ENCODE peak calls at places on chromosomes 12 and 14, in ten cellular contexts. E, H, U, S, I, V, L, O, A and K are unnamed samples.

GRCh38 chr12:119804011-119804641 is 73.0 kb downstream of the CIT start:
- DNase-seq in H (peak; percentile 71), S (peak; percentile 78), O (peak; percentile 51), E (no peak), V (peak; percentile 11), L (no peak), A (no peak), I (peak; percentile 73), U (peak; percentile 61), K (peak; percentile 25)

GRCh38 chr12:50066402-50066801 is 9.0 kb downstream of the ASIC1 start:
- DNase-seq in V (no peak), I (no peak), L (no peak), O (peak; percentile 67), U (no peak), S (peak; percentile 90), E (peak; percentile 32), H (no peak), A (no peak), K (no peak)

GRCh38 chr12:13093191-13093849 is 10.1 kb downstream of the GSG1 start:
- DNase-seq in V (no peak), H (no peak), O (no peak), A (no peak), L (no peak), S (peak; percentile 62), U (peak; percentile 36), E (no peak), I (no peak), K (no peak)

GRCh38 chr12:42819801-42820200 is 230.3 kb upstream of the PRICKLE1 start:
- DNase-seq in U (no peak), S (no peak), E (no peak), O (no peak), H (no peak), L (no peak), A (no peak), V (no peak), I (no peak), K (no peak)

GRCh38 chr14:92625213-92625612 is 111.6 kb downstream of the RIN3 start:
- DNase-seq in E (no peak), L (peak; percentile 66), I (no peak), V (peak; percentile 34), U (peak; percentile 61), A (no peak), O (no peak), H (peak; percentile 64), S (peak; percentile 96), K (no peak)

GRCh38 chr12:12784911-12785814 is at the start of gene APOLD1:
- DNase-seq in E (no peak), A (no peak), O (no peak), S (no peak), V (peak; percentile 33), H (no peak), U (no peak), I (peak; percentile 17), L (peak; percentile 76), K (no peak)

GRCh38 chr12:15423629-15424028 is 101.3 kb downstream of the PTPRO start:
- DNase-seq in S (no peak), I (no peak), H (no peak), L (no peak), O (no peak), U (no peak), V (no peak), A (no peak), E (no peak), K (no peak)

GRCh38 chr14:73238262-73238852 is 1.1 kb downstream of the PAPLN start:
- DNase-seq in E (no peak), O (peak; percentile 63), U (peak; percentile 88), L (no peak), I (no peak), S (peak; percentile 73), H (peak; percentile 38), A (no peak), V (no peak), K (no peak)

DNA sequence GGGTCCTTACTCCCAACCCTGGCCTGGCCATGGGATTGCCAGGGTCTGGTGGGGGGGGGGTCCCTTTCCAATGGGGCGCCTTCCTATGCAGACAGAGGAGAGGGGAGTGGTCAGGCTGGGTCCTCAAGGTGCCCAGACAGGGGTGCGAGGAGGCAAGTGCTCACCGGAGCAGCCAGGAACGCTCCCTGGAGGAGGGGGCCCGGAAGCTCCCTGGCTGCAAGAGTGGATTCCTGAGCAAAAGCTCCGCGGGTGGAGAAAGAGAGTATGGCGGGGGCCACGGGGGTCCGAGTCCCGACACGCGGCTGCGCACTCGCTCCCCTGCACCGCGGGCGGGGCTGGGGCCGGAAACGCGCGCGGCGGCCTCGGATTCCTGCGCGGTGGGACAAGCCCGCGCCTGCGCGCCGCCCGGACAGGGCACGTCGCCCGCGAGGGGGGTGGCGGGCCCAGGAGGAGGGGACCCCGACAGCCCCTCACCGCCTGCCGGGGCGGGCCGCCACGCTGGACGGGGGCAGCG is 27.7 kb upstream of the GPR132 start:
- DNase-seq in S (peak; percentile 58), A (peak; percentile 76), V (no peak), O (no peak), H (peak; percentile 77), I (peak; percentile 71), U (peak; percentile 79), L (peak; percentile 61), E (peak; percentile 76), K (no peak)
- TF ChIP-seq POLR2A in S (no peak), A (no peak), V (no peak), O (no peak), H (peak; percentile 33), I (no peak), U (no peak), L (peak; percentile 42), E (no peak), K (no peak)

GRCh38 chr12:11651377-11651776 is 1.9 kb downstream of the ETV6 start:
- DNase-seq in A (no peak), E (no peak), V (no peak), L (no peak), S (no peak), U (no peak), O (peak; percentile 33), H (no peak), I (no peak), K (peak; percentile 29)

GRCh38 chr12:11650279-11650696 is 814 bp downstream of the ETV6 start:
- DNase-seq in A (no peak), O (peak; percentile 74), V (no peak), E (peak; percentile 58), S (no peak), U (no peak), H (no peak), L (peak; percentile 47), I (peak; percentile 41), K (no peak)

GRCh38 chr12:11648514-11649412 is 711 bp upstream of the ETV6 start:
- DNase-seq in O (peak; percentile 97), U (peak; percentile 89), H (peak; percentile 82), A (no peak), L (peak; percentile 76), V (peak; percentile 72), S (peak; percentile 82), I (peak; percentile 75), E (peak; percentile 71), K (peak; percentile 77)

GRCh38 chr12:11650697-11651281 is 1.3 kb downstream of the ETV6 start:
- DNase-seq in I (no peak), E (peak; percentile 15), H (peak; percentile 7), O (peak; percentile 78), V (no peak), S (peak; percentile 37), U (no peak), L (no peak), A (no peak), K (peak; percentile 56)

DNA sequence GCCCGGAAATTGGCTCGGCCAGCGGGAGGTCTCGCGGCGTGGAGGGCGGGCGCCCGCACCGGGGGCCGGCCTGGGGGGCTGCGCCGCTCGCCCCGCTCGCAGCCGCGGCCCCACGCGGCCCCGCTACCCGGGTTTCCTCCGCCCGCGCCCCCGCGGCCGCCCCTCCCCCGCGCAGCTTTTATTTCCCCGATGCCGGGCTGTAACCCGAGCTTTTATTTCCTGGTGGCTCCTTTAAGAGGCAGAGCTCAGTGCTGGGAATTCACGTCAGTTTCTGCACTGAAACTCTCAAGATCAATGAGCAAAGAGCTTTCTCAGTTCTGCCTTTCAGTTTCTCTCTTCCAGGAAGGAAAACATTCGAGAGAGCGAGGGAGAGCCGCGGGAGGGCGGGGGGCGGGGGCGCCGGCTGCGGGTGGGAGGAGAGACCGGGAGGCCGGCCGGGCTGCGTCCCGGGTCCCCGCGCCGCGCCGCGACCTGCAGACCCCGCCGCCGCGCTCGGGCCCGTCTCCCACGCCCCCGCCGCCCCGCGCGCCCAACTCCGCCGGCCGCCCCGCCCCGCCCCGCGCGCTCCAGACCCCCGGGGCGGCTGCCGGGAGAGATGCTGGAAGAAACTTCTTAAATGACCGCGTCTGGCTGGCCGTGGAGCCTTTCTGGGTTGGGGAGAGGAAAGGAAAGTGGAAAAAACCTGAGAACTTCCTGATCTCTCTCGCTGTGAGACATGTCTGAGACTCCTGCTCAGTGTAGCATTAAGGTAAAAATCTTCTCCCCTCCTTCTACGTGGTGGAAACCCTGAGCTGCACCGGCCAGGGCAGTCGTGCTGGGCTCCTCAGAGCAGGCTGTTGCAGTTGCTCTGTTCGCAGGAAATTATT is at the start of gene ETV6:
- DNase-seq in I (peak; percentile 80), V (peak; percentile 74), E (peak; percentile 81), H (peak; percentile 73), O (peak; percentile 89), A (no peak), S (peak; percentile 93), U (peak; percentile 80), L (peak; percentile 78), K (peak; percentile 65)
- TF ChIP-seq POLR2A in I (peak; percentile 55), V (no peak), E (peak; percentile 30), H (no peak), O (peak; percentile 17), A (no peak), S (peak; percentile 60), U (no peak), L (peak; percentile 26), K (no peak)

DNA sequence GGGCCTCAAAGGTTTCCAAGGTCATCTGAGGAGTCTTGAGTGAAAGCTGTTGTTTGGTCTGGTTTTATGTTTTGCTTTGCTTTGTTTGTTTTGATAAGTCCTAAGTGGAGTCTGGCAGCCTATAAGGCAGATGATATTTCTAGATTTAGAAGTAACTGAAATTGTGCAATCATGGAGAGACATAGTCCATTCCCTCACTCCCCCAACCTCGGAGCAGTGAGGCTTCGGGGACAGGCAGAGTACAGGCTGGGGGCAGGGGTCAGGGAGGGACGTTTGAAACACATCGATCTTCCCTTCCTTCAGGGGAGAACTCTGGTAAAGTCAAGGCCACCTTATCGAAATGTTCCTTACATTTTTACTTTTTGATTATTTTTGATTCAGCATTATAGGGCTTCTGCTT is 42.3 kb downstream of the TTC9 start:
- DNase-seq in A (no peak), O (no peak), E (no peak), V (no peak), U (no peak), I (no peak), H (no peak), S (no peak), L (no peak), K (no peak)
- TF ChIP-seq POLR2A in A (no peak), O (no peak), E (no peak), V (no peak), U (no peak), I (no peak), H (no peak), S (no peak), L (no peak), K (no peak)

DNA sequence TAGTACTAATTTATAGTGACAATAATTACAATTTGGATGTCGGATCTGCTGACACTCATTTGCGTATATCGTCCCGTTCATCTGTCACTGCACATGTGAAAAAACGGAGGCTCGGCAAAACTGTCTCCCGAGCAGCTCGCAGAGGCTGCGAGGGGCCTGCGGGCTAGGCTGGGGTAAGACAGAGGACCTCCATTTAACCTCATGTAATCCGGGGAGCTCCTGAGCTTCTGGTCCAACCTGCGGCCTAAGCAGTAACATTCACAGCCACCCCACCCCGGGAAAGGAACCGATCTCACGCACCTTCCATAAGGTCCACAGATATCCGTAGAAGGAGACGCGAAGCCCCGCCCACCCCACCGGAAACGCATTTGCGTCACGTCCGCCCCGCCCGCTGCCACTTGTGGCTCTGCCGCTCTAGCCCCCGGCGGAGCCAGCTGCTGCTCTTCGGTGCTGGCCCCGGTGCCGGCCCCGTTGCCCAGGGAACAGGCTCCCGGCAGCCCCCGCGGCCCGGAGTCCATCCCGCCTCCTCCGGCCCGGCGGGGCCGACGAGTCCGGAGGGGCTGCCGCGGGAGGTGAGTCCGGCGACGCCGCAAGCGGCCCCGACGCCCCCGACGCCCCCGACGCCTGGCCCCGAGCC is at the start of the genes CINP and TECPR2:
- DNase-seq in S (peak; percentile 93), L (peak; percentile 98), O (peak; percentile 95), I (peak; percentile 99), H (peak; percentile 95), V (peak; percentile 97), A (peak; percentile 99), U (peak; percentile 96), E (peak; percentile 99), K (peak; percentile 96)
- TF ChIP-seq POLR2A in S (peak; percentile 93), L (peak; percentile 75), O (peak; percentile 77), I (peak; percentile 80), H (peak; percentile 53), V (peak; percentile 52), A (no peak), U (peak; percentile 53), E (peak; percentile 80), K (peak; percentile 87)